ENCODE peak calls at places on chromosomes 5 and 9, in four cellular contexts. One of them, this sample, is unnamed.

GRCh38 chr9:3498691-3499090 is 27.1 kb downstream of the RFX3 start:
- DNase-seq in NCI-H1092 treated with DMSO at 0.1 percent for 48 hours: peak
- DNase-seq in Peyer's patch: no peak
- DNase-seq in ELR: no peak
- DNase-seq in this sample: no peak

GRCh38 chr9:76996700-76997099 is 22.8 kb upstream of the FOXB2 start:
- DNase-seq in Peyer's patch: no peak
- DNase-seq in ELR: peak
- DNase-seq in NCI-H1092 treated with DMSO at 0.1 percent for 48 hours: peak
- DNase-seq in this sample: no peak

GRCh38 chr5:96036301-96036700 is 74.7 kb upstream of the ELL2 start:
- DNase-seq in ELR: peak
- DNase-seq in NCI-H1092 treated with DMSO at 0.1 percent for 48 hours: no peak
- DNase-seq in Peyer's patch: no peak
- DNase-seq in this sample: no peak

GRCh38 chr9:79559501-79560181 is 12.1 kb upstream of the TLE4 start:
- DNase-seq in Peyer's patch: no peak
- DNase-seq in ELR: no peak
- DNase-seq in NCI-H1092 treated with DMSO at 0.1 percent for 48 hours: peak
- DNase-seq in this sample: no peak

GRCh38 chr5:114686345-114686744 is 324.5 kb downstream of the KCNN2 start:
- DNase-seq in Peyer's patch: no peak
- DNase-seq in ELR: no peak
- DNase-seq in NCI-H1092 treated with DMSO at 0.1 percent for 48 hours: no peak
- DNase-seq in this sample: no peak

GRCh38 chr5:1334831-1335539 is 9.9 kb downstream of the CLPTM1L start:
- DNase-seq in Peyer's patch: no peak
- DNase-seq in ELR: no peak
- DNase-seq in NCI-H1092 treated with DMSO at 0.1 percent for 48 hours: no peak
- DNase-seq in this sample: no peak

GRCh38 chr9:137534256-137535119 is 15.7 kb downstream of the PNPLA7 start:
- DNase-seq in ELR: peak
- DNase-seq in NCI-H1092 treated with DMSO at 0.1 percent for 48 hours: peak
- DNase-seq in Peyer's patch: no peak
- DNase-seq in this sample: peak

GRCh38 chr5:115520191-115520590 is 24.4 kb downstream of the FEM1C start:
- DNase-seq in ELR: no peak
- DNase-seq in NCI-H1092 treated with DMSO at 0.1 percent for 48 hours: no peak
- DNase-seq in Peyer's patch: no peak
- DNase-seq in this sample: no peak

GRCh38 chr5:1406681-1407640 is 38.3 kb downstream of the SLC6A3 start:
- DNase-seq in ELR: no peak
- DNase-seq in NCI-H1092 treated with DMSO at 0.1 percent for 48 hours: no peak
- DNase-seq in Peyer's patch: peak
- DNase-seq in this sample: no peak

GRCh38 chr5:57749396-57749795 is 266.8 kb upstream of the ACTBL2 start:
- DNase-seq in NCI-H1092 treated with DMSO at 0.1 percent for 48 hours: no peak
- DNase-seq in ELR: no peak
- DNase-seq in Peyer's patch: no peak
- DNase-seq in this sample: no peak

GRCh38 chr9:115115924-115116323 is 2.0 kb downstream of the TNC start:
- DNase-seq in Peyer's patch: no peak
- DNase-seq in ELR: peak
- DNase-seq in NCI-H1092 treated with DMSO at 0.1 percent for 48 hours: no peak
- DNase-seq in this sample: peak

GRCh38 chr9:2157277-2158105 is 142.3 kb downstream of the SMARCA2 start:
- DNase-seq in NCI-H1092 treated with DMSO at 0.1 percent for 48 hours: no peak
- DNase-seq in ELR: peak
- DNase-seq in Peyer's patch: peak
- DNase-seq in this sample: peak

GRCh38 chr5:10563940-10564837 is at the start of gene ANKRD33B:
- DNase-seq in NCI-H1092 treated with DMSO at 0.1 percent for 48 hours: peak
- DNase-seq in ELR: peak
- DNase-seq in Peyer's patch: peak
- DNase-seq in this sample: peak

GRCh38 chr9:700365-701282 is 140.9 kb upstream of the DMRT1 start:
- DNase-seq in ELR: no peak
- DNase-seq in Peyer's patch: no peak
- DNase-seq in NCI-H1092 treated with DMSO at 0.1 percent for 48 hours: no peak
- DNase-seq in this sample: no peak

GRCh38 chr9:73073337-73074175 is 78.1 kb upstream of the ANXA1 start:
- DNase-seq in NCI-H1092 treated with DMSO at 0.1 percent for 48 hours: no peak
- DNase-seq in Peyer's patch: no peak
- DNase-seq in ELR: peak
- DNase-seq in this sample: no peak

GRCh38 chr9:35756743-35757526 is 2.9 kb upstream of the MSMP start:
- DNase-seq in NCI-H1092 treated with DMSO at 0.1 percent for 48 hours: peak
- DNase-seq in ELR: peak
- DNase-seq in Peyer's patch: peak
- DNase-seq in this sample: no peak

GRCh38 chr9:125634040-125634717 is 72.8 kb downstream of the MAPKAP1 start:
- DNase-seq in ELR: peak
- DNase-seq in NCI-H1092 treated with DMSO at 0.1 percent for 48 hours: no peak
- DNase-seq in Peyer's patch: no peak
- DNase-seq in this sample: peak

GRCh38 chr5:122130152-122130551 is 806 bp downstream of the ZNF474 start:
- DNase-seq in ELR: no peak
- DNase-seq in NCI-H1092 treated with DMSO at 0.1 percent for 48 hours: no peak
- DNase-seq in Peyer's patch: no peak
- DNase-seq in this sample: peak

GRCh38 chr5:151890299-151890698 is 34.4 kb downstream of the GLRA1 start:
- DNase-seq in Peyer's patch: no peak
- DNase-seq in ELR: no peak
- DNase-seq in NCI-H1092 treated with DMSO at 0.1 percent for 48 hours: no peak
- DNase-seq in this sample: no peak

GRCh38 chr9:93670208-93671029 is 94.0 kb downstream of the PHF2 start:
- DNase-seq in ELR: peak
- DNase-seq in NCI-H1092 treated with DMSO at 0.1 percent for 48 hours: no peak
- DNase-seq in Peyer's patch: peak
- DNase-seq in this sample: peak

GRCh38 chr9:11088826-11089374 is 476.1 kb upstream of the PTPRD start:
- DNase-seq in Peyer's patch: no peak
- DNase-seq in ELR: no peak
- DNase-seq in NCI-H1092 treated with DMSO at 0.1 percent for 48 hours: no peak
- DNase-seq in this sample: no peak

GRCh38 chr9:121698627-121699270 is 47.3 kb downstream of the DAB2IP start:
- DNase-seq in ELR: no peak
- DNase-seq in NCI-H1092 treated with DMSO at 0.1 percent for 48 hours: peak
- DNase-seq in Peyer's patch: no peak
- DNase-seq in this sample: no peak

GRCh38 chr5:14727428-14727865 is 62.9 kb downstream of the OTULIN start:
- DNase-seq in NCI-H1092 treated with DMSO at 0.1 percent for 48 hours: peak
- DNase-seq in ELR: peak
- DNase-seq in Peyer's patch: peak
- DNase-seq in this sample: peak

GRCh38 chr5:38455797-38456330 is 100.6 kb downstream of the LIFR start:
- DNase-seq in ELR: no peak
- DNase-seq in Peyer's patch: no peak
- DNase-seq in NCI-H1092 treated with DMSO at 0.1 percent for 48 hours: no peak
- DNase-seq in this sample: no peak

GRCh38 chr5:88792144-88792840 is 90.7 kb downstream of the MEF2C start:
- DNase-seq in NCI-H1092 treated with DMSO at 0.1 percent for 48 hours: no peak
- DNase-seq in ELR: peak
- DNase-seq in Peyer's patch: no peak
- DNase-seq in this sample: peak

GRCh38 chr5:124301850-124302249 is 444.6 kb downstream of the ZNF608 start:
- DNase-seq in NCI-H1092 treated with DMSO at 0.1 percent for 48 hours: no peak
- DNase-seq in ELR: no peak
- DNase-seq in Peyer's patch: no peak
- DNase-seq in this sample: no peak

GRCh38 chr5:122999947-123000563 is 36.5 kb downstream of the PPIC start:
- DNase-seq in ELR: peak
- DNase-seq in Peyer's patch: peak
- DNase-seq in NCI-H1092 treated with DMSO at 0.1 percent for 48 hours: no peak
- DNase-seq in this sample: peak

GRCh38 chr5:56512314-56512996 is 279.3 kb upstream of the ANKRD55 start:
- DNase-seq in ELR: no peak
- DNase-seq in NCI-H1092 treated with DMSO at 0.1 percent for 48 hours: no peak
- DNase-seq in Peyer's patch: no peak
- DNase-seq in this sample: no peak

GRCh38 chr9:117777823-117778222 is 73.6 kb downstream of the TLR4 start:
- DNase-seq in Peyer's patch: no peak
- DNase-seq in ELR: no peak
- DNase-seq in NCI-H1092 treated with DMSO at 0.1 percent for 48 hours: no peak
- DNase-seq in this sample: no peak

GRCh38 chr9:136172412-136173079 is 32.4 kb downstream of the LHX3 start:
- DNase-seq in NCI-H1092 treated with DMSO at 0.1 percent for 48 hours: peak
- DNase-seq in Peyer's patch: no peak
- DNase-seq in ELR: no peak
- DNase-seq in this sample: no peak

GRCh38 chr9:126123927-126124326 is 202.7 kb upstream of the MVB12B start:
- DNase-seq in ELR: no peak
- DNase-seq in Peyer's patch: no peak
- DNase-seq in NCI-H1092 treated with DMSO at 0.1 percent for 48 hours: no peak
- DNase-seq in this sample: no peak

GRCh38 chr5:156330141-156330870 is 3.3 kb downstream of the SGCD start:
- DNase-seq in Peyer's patch: no peak
- DNase-seq in NCI-H1092 treated with DMSO at 0.1 percent for 48 hours: no peak
- DNase-seq in ELR: no peak
- DNase-seq in this sample: peak

GRCh38 chr5:17258429-17258828 is 41.0 kb downstream of the BASP1 start:
- DNase-seq in ELR: peak
- DNase-seq in NCI-H1092 treated with DMSO at 0.1 percent for 48 hours: no peak
- DNase-seq in Peyer's patch: no peak
- DNase-seq in this sample: peak

GRCh38 chr5:121199238-121199999 is 652.3 kb upstream of the FTMT start:
- DNase-seq in Peyer's patch: no peak
- DNase-seq in NCI-H1092 treated with DMSO at 0.1 percent for 48 hours: no peak
- DNase-seq in ELR: peak
- DNase-seq in this sample: no peak

GRCh38 chr5:143717400-143717799 is 94.6 kb upstream of the HMHB1 start:
- DNase-seq in ELR: peak
- DNase-seq in Peyer's patch: no peak
- DNase-seq in NCI-H1092 treated with DMSO at 0.1 percent for 48 hours: no peak
- DNase-seq in this sample: peak

This sample was measured in HT1080.